ENCODE peak calls at places on chromosomes 6 and 20, in four cellular contexts. D is A549, W is K562, L is HepG2. V is an unnamed sample.

GRCh38 chr6:119647309-119647708 is 297.7 kb upstream of the MAN1A1 start:
- DNase-seq in L (no peak), D (no peak), W (no peak), V (no peak)

GRCh38 chr6:149963212-149963461 is 606 bp upstream of the ULBP1 start:
- DNase-seq in L (no peak), W (peak; percentile 65), D (peak; percentile 43), V (no peak)

GRCh38 chr6:169943521-169944337 is 192.3 kb downstream of the ERMARD start:
- DNase-seq in D (no peak), L (no peak), W (no peak), V (no peak)

GRCh38 chr20:51497542-51498467 is 44.7 kb downstream of the NFATC2 start:
- DNase-seq in D (no peak), L (no peak), W (no peak), V (peak; percentile 26)

GRCh38 chr6:110355031-110355430 is 3.1 kb downstream of the METTL24 start:
- DNase-seq in D (no peak), W (no peak), L (no peak), V (no peak)

GRCh38 chr20:58352454-58352853 is 36.6 kb upstream of the VAPB start:
- DNase-seq in L (no peak), D (no peak), W (no peak), V (no peak)

GRCh38 chr6:165717732-165718465 is 54.9 kb upstream of the PDE10A start:
- DNase-seq in W (no peak), L (no peak), D (no peak), V (peak; percentile 53)

GRCh38 chr20:24980321-24981053 is 12.1 kb downstream of the APMAP start:
- DNase-seq in W (no peak), L (no peak), D (no peak), V (no peak)

GRCh38 chr20:15799871-15800270 is 773.4 kb downstream of the KIF16B start:
- DNase-seq in L (no peak), D (no peak), W (no peak), V (no peak)

GRCh38 chr6:50358113-50358512 is 308.4 kb upstream of the DEFB112 start:
- DNase-seq in W (no peak), D (no peak), L (no peak), V (no peak)

GRCh38 chr6:158849899-158850806 is 31.0 kb upstream of the EZR start:
- DNase-seq in W (peak; percentile 64), L (peak; percentile 84), D (peak; percentile 87), V (peak; percentile 68)

GRCh38 chr6:42140051-42140450 is 2.4 kb downstream of the C6orf132 start:
- DNase-seq in W (no peak), D (peak; percentile 46), L (no peak), V (no peak)

GRCh38 chr6:122746708-122747107 is 32.8 kb upstream of the FABP7 start:
- DNase-seq in L (no peak), D (no peak), W (no peak), V (no peak)

GRCh38 chr6:166351715-166352285 is 9.5 kb upstream of the SFT2D1 start:
- DNase-seq in W (peak; percentile 53), L (peak; percentile 21), D (no peak), V (no peak)

GRCh38 chr6:147750420-147750819 is 241.9 kb downstream of the SAMD5 start:
- DNase-seq in L (no peak), W (no peak), D (no peak), V (no peak)

GRCh38 chr6:64062960-64063683 is 427.5 kb downstream of the PHF3 start:
- DNase-seq in D (no peak), W (no peak), L (no peak), V (no peak)

GRCh38 chr6:45966797-45967196 is 48.9 kb downstream of the CLIC5 start:
- DNase-seq in W (no peak), D (no peak), L (no peak), V (no peak)

GRCh38 chr6:7730852-7731251 is 5.0 kb downstream of the BMP6 start:
- DNase-seq in L (peak; percentile 39), D (peak; percentile 39), W (no peak), V (peak; percentile 94)

GRCh38 chr6:53710788-53711187 is 45.2 kb upstream of the KLHL31 start:
- DNase-seq in L (no peak), D (no peak), W (no peak), V (peak; percentile 78)

GRCh38 chr6:144211160-144211559 is 60.8 kb downstream of the STX11 start:
- DNase-seq in W (no peak), D (no peak), L (no peak), V (no peak)

GRCh38 chr6:27582928-27583725 is 110.2 kb upstream of the ZNF184 start:
- DNase-seq in D (no peak), L (peak; percentile 65), W (peak; percentile 56), V (peak; percentile 60)

GRCh38 chr6:71982385-71982784 is 96.0 kb downstream of the RIMS1 start:
- DNase-seq in W (no peak), D (no peak), L (no peak), V (no peak)

GRCh38 chr20:20404546-20405092 is 36.7 kb downstream of the INSM1 start:
- DNase-seq in W (no peak), L (no peak), D (no peak), V (no peak)

GRCh38 chr20:48051810-48052491 is 266.7 kb upstream of the SULF2 start:
- DNase-seq in L (no peak), D (peak; percentile 28), W (no peak), V (peak; percentile 82)

GRCh38 chr6:80211295-80211694 is 104.8 kb downstream of the BCKDHB start:
- DNase-seq in D (no peak), L (no peak), W (no peak), V (no peak)

DNA sequence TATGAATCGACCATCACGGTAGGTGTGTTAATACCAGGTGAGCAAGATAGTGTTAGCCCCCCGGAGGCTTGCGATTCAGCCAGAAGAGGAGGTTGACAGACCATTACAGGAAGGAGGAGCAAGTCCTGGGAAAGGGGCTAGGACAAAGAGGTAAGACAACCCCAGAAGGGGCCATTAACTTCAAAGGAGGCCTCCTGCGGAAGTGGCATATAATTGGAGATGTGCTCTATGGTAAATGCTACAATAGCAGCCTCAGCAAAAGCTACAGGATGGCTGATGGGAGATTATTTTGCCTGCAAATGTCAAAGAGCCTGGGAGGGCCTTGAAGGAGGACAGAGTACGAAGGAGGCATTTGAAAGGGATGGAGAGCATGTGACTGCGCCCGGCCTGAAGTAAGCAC is 108.6 kb upstream of the CITED2 start:
- DNase-seq in D (no peak), L (no peak), W (no peak), V (no peak)
- TF ChIP-seq MYC in D (no peak), L (no peak), W (no peak), V (no peak)

GRCh38 chr20:13259921-13260320 is 38.8 kb downstream of the ISM1 start:
- DNase-seq in W (no peak), L (no peak), D (no peak), V (no peak)
- TF ChIP-seq JUN in W (no peak), L (no peak), D (no peak), V (no peak)

GRCh38 chr6:167578371-167578901 is 248.3 kb upstream of the AFDN start:
- DNase-seq in W (no peak), L (no peak), D (no peak), V (no peak)
- TF ChIP-seq MYC in W (no peak), L (no peak), D (no peak), V (no peak)

GRCh38 chr20:50230871-50231270 is 40.2 kb downstream of the CEBPB start:
- DNase-seq in D (no peak), W (no peak), L (no peak), V (no peak)
- TF ChIP-seq JUN in D (no peak), W (no peak), L (no peak), V (no peak)

DNA sequence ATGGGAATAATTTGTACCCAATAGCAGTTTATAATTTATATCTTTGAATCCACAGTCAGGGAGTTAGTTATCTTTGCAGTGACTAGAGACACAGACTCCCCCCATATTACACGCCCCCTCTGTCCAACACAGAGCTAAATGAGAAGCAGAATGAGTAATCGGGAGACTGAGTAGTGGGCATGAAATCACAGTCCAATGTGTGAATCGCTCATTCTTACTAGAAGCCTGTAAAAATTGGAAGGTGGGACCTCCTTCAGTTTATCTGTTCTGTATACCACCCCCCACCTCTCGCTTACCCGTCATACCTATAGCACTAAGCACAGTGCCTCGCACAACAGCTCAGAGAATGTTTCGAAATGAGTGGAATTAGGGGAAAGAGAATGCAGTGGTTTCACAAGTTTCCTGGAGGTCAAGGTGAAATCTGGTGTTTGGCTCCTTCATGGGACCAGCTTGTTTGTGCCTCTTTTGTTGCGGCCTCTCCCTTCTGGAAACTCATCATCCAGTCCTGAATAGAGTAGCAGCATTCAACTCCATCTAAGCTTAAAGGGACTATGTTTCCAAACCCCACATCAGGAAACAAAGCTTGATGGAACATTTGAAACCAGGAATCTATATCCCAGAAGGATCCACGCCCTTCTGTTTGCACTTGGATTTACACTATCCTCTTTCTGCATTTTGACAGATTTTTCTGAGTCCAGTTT is 59.3 kb upstream of the PIM1 start:
- DNase-seq in W (no peak), L (peak; percentile 96), D (no peak), V (no peak)
- TF ChIP-seq MYC in W (no peak), L (peak; percentile 48), D (no peak), V (no peak)

GRCh38 chr6:156771761-156772160 is 5.4 kb upstream of the ARID1B start:
- DNase-seq in W (no peak), D (no peak), L (no peak), V (no peak)
- TF ChIP-seq JUN in W (no peak), D (no peak), L (no peak), V (no peak)

DNA sequence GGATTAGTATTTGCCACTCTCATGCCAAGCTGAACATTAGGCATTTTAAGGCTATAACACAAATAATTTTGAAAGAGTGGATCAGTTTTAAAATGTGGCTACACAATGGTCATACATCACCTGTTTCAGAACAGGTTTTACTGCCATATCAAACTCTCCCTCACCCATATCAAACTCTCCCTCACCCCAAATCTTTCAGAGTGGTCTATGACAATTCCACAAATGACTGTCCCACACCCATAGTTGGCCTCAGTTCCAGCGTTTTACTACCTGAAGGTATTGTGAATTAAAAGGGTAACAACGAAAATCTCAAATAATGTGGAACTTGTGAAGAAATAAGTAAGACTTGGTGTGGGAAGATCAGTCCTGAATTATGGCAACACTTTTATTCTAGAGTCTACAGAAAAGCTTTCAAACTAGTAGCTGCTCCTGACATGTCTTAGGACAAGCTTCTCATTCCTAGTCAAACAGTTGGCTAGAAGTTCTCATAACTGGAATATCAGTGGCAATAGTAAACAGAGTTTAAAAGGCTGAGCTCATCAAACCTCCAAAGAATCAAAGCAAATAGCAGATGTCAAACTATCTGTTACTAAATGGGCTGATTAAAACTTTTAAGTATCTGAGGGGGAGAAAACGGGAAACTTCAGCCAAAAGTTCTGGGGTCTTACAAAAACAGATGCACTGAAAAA is 52.4 kb downstream of the MAP3K7 start:
- DNase-seq in D (no peak), L (no peak), W (no peak), V (no peak)
- TF ChIP-seq MYC in D (no peak), L (no peak), W (no peak), V (no peak)